ENCODE peak calls at places on chromosomes 1 and 21, in four cellular contexts. One of them, this sample, is unnamed.

GRCh38 chr1:92599184-92599583 is 112.5 kb upstream of the GFI1 start:
- DNase-seq in GM20000: peak; percentile 29
- DNase-seq in left ventricle myocardium inferior: no peak
- DNase-seq in heart right ventricle: no peak
- DNase-seq in this sample: peak; percentile 41

GRCh38 chr1:15308621-15309027 is 61.6 kb downstream of the FHAD1 start:
- DNase-seq in heart right ventricle: no peak
- DNase-seq in left ventricle myocardium inferior: no peak
- DNase-seq in GM20000: no peak
- DNase-seq in this sample: no peak

GRCh38 chr1:181482521-181483083 is 715 bp upstream of the CACNA1E start:
- DNase-seq in GM20000: peak; percentile 82
- DNase-seq in heart right ventricle: peak; percentile 20
- DNase-seq in left ventricle myocardium inferior: no peak
- DNase-seq in this sample: no peak

GRCh38 chr1:4564083-4564482 is 90.3 kb upstream of the AJAP1 start:
- DNase-seq in GM20000: no peak
- DNase-seq in left ventricle myocardium inferior: no peak
- DNase-seq in heart right ventricle: no peak
- DNase-seq in this sample: no peak

GRCh38 chr1:77925536-77925935 is 37.1 kb downstream of the NEXN start:
- DNase-seq in left ventricle myocardium inferior: no peak
- DNase-seq in heart right ventricle: no peak
- DNase-seq in GM20000: no peak
- DNase-seq in this sample: peak; percentile 41

GRCh38 chr21:41784456-41785102 is 17.7 kb upstream of the RIPK4 start:
- DNase-seq in left ventricle myocardium inferior: no peak
- DNase-seq in heart right ventricle: no peak
- DNase-seq in GM20000: no peak
- DNase-seq in this sample: no peak

GRCh38 chr1:18950415-18951026 is 6.0 kb downstream of the IFFO2 start:
- DNase-seq in heart right ventricle: peak; percentile 64
- DNase-seq in left ventricle myocardium inferior: peak; percentile 69
- DNase-seq in GM20000: peak; percentile 59
- DNase-seq in this sample: no peak

GRCh38 chr1:34806396-34806795 is 13.6 kb downstream of the GJA4 start:
- DNase-seq in heart right ventricle: no peak
- DNase-seq in left ventricle myocardium inferior: no peak
- DNase-seq in GM20000: no peak
- DNase-seq in this sample: peak; percentile 64

GRCh38 chr1:24122776-24123175 is 10.8 kb upstream of the MYOM3 start:
- DNase-seq in left ventricle myocardium inferior: no peak
- DNase-seq in GM20000: no peak
- DNase-seq in heart right ventricle: no peak
- DNase-seq in this sample: no peak

GRCh38 chr1:182713939-182714338 is 29.6 kb upstream of the RGS8 start:
- DNase-seq in GM20000: no peak
- DNase-seq in heart right ventricle: no peak
- DNase-seq in left ventricle myocardium inferior: no peak
- DNase-seq in this sample: no peak

GRCh38 chr1:40630488-40631223 is 34.8 kb downstream of the RIMS3 start:
- DNase-seq in GM20000: no peak
- DNase-seq in heart right ventricle: no peak
- DNase-seq in left ventricle myocardium inferior: no peak
- DNase-seq in this sample: no peak

GRCh38 chr1:31575373-31576140 is 758 bp upstream of the TINAGL1 start:
- DNase-seq in left ventricle myocardium inferior: no peak
- DNase-seq in GM20000: no peak
- DNase-seq in heart right ventricle: no peak
- DNase-seq in this sample: no peak

GRCh38 chr1:28553229-28553930 is 495 bp downstream of the TRNAU1AP start:
- DNase-seq in GM20000: peak; percentile 66
- DNase-seq in left ventricle myocardium inferior: peak; percentile 26
- DNase-seq in heart right ventricle: peak; percentile 39
- DNase-seq in this sample: peak; percentile 22

GRCh38 chr1:94954292-94955220 is 27.6 kb upstream of the CNN3 start:
- DNase-seq in heart right ventricle: no peak
- DNase-seq in left ventricle myocardium inferior: no peak
- DNase-seq in GM20000: no peak
- DNase-seq in this sample: no peak

GRCh38 chr1:190752131-190752530 is 274.5 kb upstream of the BRINP3 start:
- DNase-seq in heart right ventricle: no peak
- DNase-seq in GM20000: no peak
- DNase-seq in left ventricle myocardium inferior: no peak
- DNase-seq in this sample: no peak

GRCh38 chr1:157399984-157400382 is 152.3 kb downstream of the FCRL5 start:
- DNase-seq in left ventricle myocardium inferior: no peak
- DNase-seq in heart right ventricle: no peak
- DNase-seq in GM20000: peak; percentile 37
- DNase-seq in this sample: no peak

GRCh38 chr1:108701176-108701849 is 9.2 kb downstream of the PRPF38B start:
- DNase-seq in GM20000: no peak
- DNase-seq in left ventricle myocardium inferior: no peak
- DNase-seq in heart right ventricle: no peak
- DNase-seq in this sample: no peak

GRCh38 chr1:43587594-43587993 is 56.9 kb downstream of the PTPRF start:
- DNase-seq in GM20000: no peak
- DNase-seq in heart right ventricle: no peak
- DNase-seq in left ventricle myocardium inferior: no peak
- DNase-seq in this sample: peak; percentile 27

GRCh38 chr1:103220503-103221095 is 112.3 kb upstream of the COL11A1 start:
- DNase-seq in left ventricle myocardium inferior: no peak
- DNase-seq in heart right ventricle: no peak
- DNase-seq in GM20000: no peak
- DNase-seq in this sample: peak; percentile 86

GRCh38 chr1:162391790-162392563 is 10.4 kb downstream of the C1orf226 start:
- DNase-seq in heart right ventricle: no peak
- DNase-seq in GM20000: peak; percentile 53
- DNase-seq in left ventricle myocardium inferior: no peak
- DNase-seq in this sample: peak; percentile 34

GRCh38 chr1:56330400-56331026 is 248.8 kb downstream of the PLPP3 start:
- DNase-seq in heart right ventricle: no peak
- DNase-seq in left ventricle myocardium inferior: no peak
- DNase-seq in GM20000: peak; percentile 20
- DNase-seq in this sample: peak; percentile 13

GRCh38 chr1:11806307-11806936 is 431 bp downstream of the CLCN6 start:
- DNase-seq in left ventricle myocardium inferior: no peak
- DNase-seq in heart right ventricle: no peak
- DNase-seq in GM20000: no peak
- DNase-seq in this sample: peak; percentile 49

GRCh38 chr21:14895792-14896191 is 169.0 kb downstream of the NRIP1 start:
- DNase-seq in heart right ventricle: no peak
- DNase-seq in left ventricle myocardium inferior: no peak
- DNase-seq in GM20000: no peak
- DNase-seq in this sample: no peak

GRCh38 chr1:224213438-224214119 is 30.5 kb downstream of the DEGS1 start:
- DNase-seq in GM20000: no peak
- DNase-seq in left ventricle myocardium inferior: no peak
- DNase-seq in heart right ventricle: no peak
- DNase-seq in this sample: no peak

GRCh38 chr21:30194701-30195299 is 21.1 kb downstream of the CLDN8 start:
- DNase-seq in left ventricle myocardium inferior: no peak
- DNase-seq in heart right ventricle: no peak
- DNase-seq in GM20000: peak; percentile 5
- DNase-seq in this sample: no peak

GRCh38 chr21:32253215-32253641 is 25.6 kb downstream of the MIS18A start:
- DNase-seq in heart right ventricle: peak; percentile 36
- DNase-seq in GM20000: no peak
- DNase-seq in left ventricle myocardium inferior: peak; percentile 53
- DNase-seq in this sample: peak; percentile 17

GRCh38 chr1:116164056-116164889 is 53.1 kb downstream of the MAB21L3 start:
- DNase-seq in GM20000: no peak
- DNase-seq in left ventricle myocardium inferior: peak; percentile 69
- DNase-seq in heart right ventricle: peak; percentile 63
- DNase-seq in this sample: no peak

GRCh38 chr1:203216274-203217138 is 13.0 kb downstream of the CHIT1 start:
- DNase-seq in heart right ventricle: no peak
- DNase-seq in left ventricle myocardium inferior: no peak
- DNase-seq in GM20000: peak; percentile 73
- DNase-seq in this sample: peak; percentile 47

DNA sequence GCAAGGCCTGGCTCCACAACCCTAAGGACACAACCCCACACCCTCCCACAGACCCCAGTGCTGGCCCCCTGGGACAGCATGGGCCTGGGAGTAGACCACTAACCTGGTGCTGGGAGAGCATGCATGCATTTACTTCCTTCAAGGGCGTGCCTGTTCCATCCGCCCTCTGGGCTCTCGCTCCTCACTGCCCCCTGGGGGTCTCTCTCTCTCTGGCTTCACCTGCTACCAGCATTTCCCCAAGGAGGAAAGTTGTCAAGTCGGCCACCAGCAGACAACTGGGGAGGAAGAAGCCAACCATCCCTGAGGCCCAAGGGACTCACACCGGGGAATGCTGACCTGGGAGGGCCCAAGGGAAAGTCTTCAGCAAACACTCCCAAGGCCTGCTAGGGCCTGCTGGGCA is 6.5 kb downstream of the LRP8 start:
- DNase-seq in left ventricle myocardium inferior: no peak
- DNase-seq in heart right ventricle: no peak
- DNase-seq in GM20000: no peak
- DNase-seq in this sample: no peak
- TF ChIP-seq CTCF in left ventricle myocardium inferior: no peak
- TF ChIP-seq CTCF in heart right ventricle: no peak
- TF ChIP-seq CTCF in GM20000: no peak
- TF ChIP-seq CTCF in this sample: peak; percentile 50

GRCh38 chr1:186212574-186213224 is 162.4 kb downstream of the TPR start:
- DNase-seq in heart right ventricle: no peak
- DNase-seq in GM20000: peak; percentile 51
- DNase-seq in left ventricle myocardium inferior: no peak
- DNase-seq in this sample: peak; percentile 83

GRCh38 chr1:186210258-186210657 is 164.8 kb downstream of the TPR start:
- DNase-seq in GM20000: no peak
- DNase-seq in heart right ventricle: no peak
- DNase-seq in left ventricle myocardium inferior: no peak
- DNase-seq in this sample: no peak

GRCh38 chr1:186208405-186209129 is 166.5 kb downstream of the TPR start:
- DNase-seq in heart right ventricle: no peak
- DNase-seq in left ventricle myocardium inferior: no peak
- DNase-seq in GM20000: no peak
- DNase-seq in this sample: no peak

GRCh38 chr1:186214816-186215215 is 160.2 kb downstream of the TPR start:
- DNase-seq in left ventricle myocardium inferior: no peak
- DNase-seq in heart right ventricle: no peak
- DNase-seq in GM20000: no peak
- DNase-seq in this sample: no peak

GRCh38 chr1:186213225-186213607 is 161.8 kb downstream of the TPR start:
- DNase-seq in GM20000: no peak
- DNase-seq in heart right ventricle: no peak
- DNase-seq in left ventricle myocardium inferior: no peak
- DNase-seq in this sample: no peak
- TF ChIP-seq CTCF in GM20000: no peak
- TF ChIP-seq CTCF in heart right ventricle: no peak
- TF ChIP-seq CTCF in left ventricle myocardium inferior: no peak
- TF ChIP-seq CTCF in this sample: no peak

GRCh38 chr1:238954865-238955264 is 431.5 kb upstream of the CHRM3 start:
- DNase-seq in heart right ventricle: no peak
- DNase-seq in GM20000: no peak
- DNase-seq in left ventricle myocardium inferior: no peak
- DNase-seq in this sample: no peak

GRCh38 chr1:238955934-238956333 is 430.4 kb upstream of the CHRM3 start:
- DNase-seq in left ventricle myocardium inferior: no peak
- DNase-seq in GM20000: no peak
- DNase-seq in heart right ventricle: no peak
- DNase-seq in this sample: no peak

GRCh38 chr1:238950786-238951185 is 435.6 kb upstream of the CHRM3 start:
- DNase-seq in left ventricle myocardium inferior: no peak
- DNase-seq in heart right ventricle: no peak
- DNase-seq in GM20000: no peak
- DNase-seq in this sample: no peak

GRCh38 chr1:238951809-238952208 is 434.6 kb upstream of the CHRM3 start:
- DNase-seq in left ventricle myocardium inferior: no peak
- DNase-seq in GM20000: no peak
- DNase-seq in heart right ventricle: no peak
- DNase-seq in this sample: peak; percentile 40

DNA sequence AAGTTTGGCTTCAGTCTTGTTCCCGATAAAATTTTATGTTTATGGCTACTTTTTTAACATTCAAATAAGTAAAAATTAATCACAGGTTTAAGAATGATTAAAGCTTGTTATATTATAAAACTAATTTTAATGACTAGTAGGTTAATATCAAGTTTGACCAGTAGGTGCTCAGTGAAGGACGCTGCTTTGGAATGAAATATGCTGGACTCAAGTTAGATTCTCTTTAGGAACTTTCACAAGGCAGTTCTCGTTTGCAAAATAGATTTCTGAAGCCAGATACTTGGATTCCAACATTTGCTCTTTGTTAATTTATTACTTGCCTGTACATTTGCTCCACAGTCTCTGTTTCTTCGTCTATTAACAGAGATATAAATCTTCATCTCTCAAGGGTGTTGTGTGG is 432.9 kb upstream of the CHRM3 start:
- DNase-seq in heart right ventricle: no peak
- DNase-seq in GM20000: no peak
- DNase-seq in left ventricle myocardium inferior: no peak
- DNase-seq in this sample: no peak
- TF ChIP-seq CTCF in heart right ventricle: no peak
- TF ChIP-seq CTCF in GM20000: no peak
- TF ChIP-seq CTCF in left ventricle myocardium inferior: no peak
- TF ChIP-seq CTCF in this sample: peak; percentile 72

DNA sequence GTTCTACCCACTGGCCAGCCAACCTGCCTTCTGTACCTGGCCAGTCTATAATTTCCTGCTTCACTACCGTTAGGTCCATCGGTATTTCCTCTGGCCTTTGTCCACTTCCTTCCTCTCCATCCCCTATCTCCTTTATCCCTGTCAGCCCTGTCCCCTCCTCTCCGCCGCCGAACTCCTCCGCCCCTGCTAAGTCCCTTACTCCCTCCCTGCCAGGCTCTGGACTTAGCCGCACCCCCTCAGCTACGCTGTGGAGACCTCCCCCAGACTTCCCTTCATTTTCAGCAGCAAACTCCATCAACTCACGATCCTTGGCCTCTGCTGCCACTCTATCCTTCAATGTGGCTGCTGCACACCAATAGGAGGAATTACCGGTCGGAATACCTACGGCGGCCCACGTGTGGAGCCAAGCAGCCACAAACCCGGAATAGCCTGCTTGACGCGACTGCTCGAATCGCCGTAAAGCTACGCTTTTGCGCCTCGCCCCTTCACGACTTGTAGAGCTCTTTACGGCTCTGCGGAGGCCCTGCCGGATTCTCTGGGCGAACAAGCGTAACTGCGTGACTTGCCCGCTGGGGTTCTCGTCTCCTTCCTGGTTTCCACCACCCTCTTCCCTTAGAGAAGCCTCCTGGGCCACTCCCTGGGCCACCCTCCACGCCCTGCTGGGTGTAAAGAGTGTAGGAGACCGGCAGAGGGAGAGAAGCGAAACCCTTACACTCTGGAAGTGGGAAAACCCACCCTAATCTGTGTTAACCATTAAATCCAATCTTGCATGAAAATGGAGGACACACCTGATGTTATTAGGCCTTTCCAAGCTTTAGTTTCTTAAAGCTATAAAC is at the start of gene ZNHIT6:
- DNase-seq in left ventricle myocardium inferior: peak; percentile 84
- DNase-seq in GM20000: peak; percentile 81
- DNase-seq in heart right ventricle: peak; percentile 83
- DNase-seq in this sample: peak; percentile 97
- TF ChIP-seq CTCF in left ventricle myocardium inferior: peak; percentile 57
- TF ChIP-seq CTCF in GM20000: no peak
- TF ChIP-seq CTCF in heart right ventricle: peak; percentile 24
- TF ChIP-seq CTCF in this sample: peak; percentile 71

GRCh38 chr1:35857830-35858229 is 25.2 kb upstream of the AGO1 start:
- DNase-seq in GM20000: no peak
- DNase-seq in left ventricle myocardium inferior: no peak
- DNase-seq in heart right ventricle: no peak
- DNase-seq in this sample: peak; percentile 13
- TF ChIP-seq CTCF in GM20000: peak; percentile 20
- TF ChIP-seq CTCF in left ventricle myocardium inferior: peak; percentile 38
- TF ChIP-seq CTCF in heart right ventricle: no peak
- TF ChIP-seq CTCF in this sample: peak; percentile 55